ENCODE peak calls at places on chromosomes 3 and 15, in six cellular contexts. W is psoas muscle, B is breast epithelium, P is keratinocyte, O is ovary, Q is K562. F is an unnamed sample.
A peak's percentile ranks its signal among the peaks of the same experiment; 100 is the strongest.

GRCh38 chr3:11434017-11434526 is 161.9 kb downstream of the ATG7 start:
- DNase-seq in O (peak; percentile 79), W (peak; percentile 51), P (no peak), Q (no peak), B (no peak), F (no peak)

GRCh38 chr15:62277816-62278394 is 112.8 kb upstream of the C2CD4B start:
- DNase-seq in O (no peak), B (no peak), W (no peak), Q (no peak), P (no peak), F (no peak)

GRCh38 chr15:91984006-91984405 is 130.5 kb downstream of the SLCO3A1 start:
- DNase-seq in O (no peak), W (no peak), P (no peak), B (no peak), Q (no peak), F (no peak)

GRCh38 chr3:9730747-9731205 is 759 bp upstream of the BRPF1 start:
- DNase-seq in Q (no peak), O (no peak), P (no peak), B (no peak), W (no peak), F (no peak)

GRCh38 chr3:98454929-98455328 is 8.1 kb upstream of the OR5K1 start:
- DNase-seq in B (no peak), P (no peak), O (no peak), Q (no peak), W (no peak), F (no peak)

GRCh38 chr3:116067275-116067674 is 378.0 kb downstream of the LSAMP start:
- DNase-seq in O (no peak), P (no peak), B (no peak), Q (no peak), W (no peak), F (no peak)

GRCh38 chr3:23161308-23161707 is 41.8 kb upstream of the UBE2E2 start:
- DNase-seq in O (no peak), W (no peak), Q (no peak), B (no peak), P (no peak), F (no peak)

GRCh38 chr3:61940241-61940640 is 378.9 kb downstream of the PTPRG start:
- DNase-seq in O (no peak), Q (no peak), B (no peak), W (no peak), P (no peak), F (no peak)

GRCh38 chr3:147680820-147681488 is 271.8 kb downstream of the ZIC1 start:
- DNase-seq in O (no peak), W (peak; percentile 27), B (no peak), Q (no peak), P (no peak), F (no peak)

GRCh38 chr3:151213881-151214280 is 10.9 kb upstream of the GPR171 start:
- DNase-seq in Q (no peak), O (no peak), P (no peak), B (no peak), W (no peak), F (no peak)

GRCh38 chr3:189845069-189845468 is 213.9 kb downstream of the TP63 start:
- DNase-seq in W (no peak), O (no peak), B (no peak), Q (no peak), P (no peak), F (no peak)
- H3K27ac ChIP-seq in W (no peak overlapping the region), O (no peak overlapping the region), B (no peak overlapping the region), Q (no peak overlapping the region), P (no peak overlapping the region), F (no peak overlapping the region)

GRCh38 chr3:70840106-70840870 is 527.9 kb upstream of the MDFIC2 start:
- DNase-seq in Q (no peak), W (no peak), O (no peak), P (no peak), B (no peak), F (no peak)
- H3K4me1 ChIP-seq in Q (no peaks in the 10 kb centered on the region), W (no peaks in the 10 kb centered on the region), O (no peaks in the 10 kb centered on the region), P (peaks cover 7% of the 10 kb centered on the region), B (no peaks in the 10 kb centered on the region), F (no peaks in the 10 kb centered on the region)

GRCh38 chr3:132231633-132232032 is 85.6 kb upstream of the ACP3 start:
- DNase-seq in B (no peak), P (no peak), O (no peak), Q (no peak), W (no peak), F (no peak)

GRCh38 chr3:132228923-132229322 is 88.3 kb upstream of the ACP3 start:
- DNase-seq in Q (no peak), P (no peak), B (no peak), O (no peak), W (no peak), F (no peak)

GRCh38 chr3:132229641-132230040 is 87.6 kb upstream of the ACP3 start:
- DNase-seq in W (no peak), Q (no peak), B (no peak), O (no peak), P (no peak), F (no peak)

GRCh38 chr3:132230156-132231000 is 86.8 kb upstream of the ACP3 start:
- DNase-seq in Q (no peak), P (no peak), B (no peak), O (no peak), W (no peak), F (no peak)

GRCh38 chr3:132232231-132232792 is 84.9 kb upstream of the ACP3 start:
- DNase-seq in P (no peak), Q (no peak), W (no peak), B (no peak), O (no peak), F (no peak)
- H3K4me3 ChIP-seq in P (no peak overlapping the region), Q (no peak overlapping the region), W (no peak overlapping the region), B (no peak overlapping the region), O (no peak overlapping the region), F (no peak overlapping the region)

DNA sequence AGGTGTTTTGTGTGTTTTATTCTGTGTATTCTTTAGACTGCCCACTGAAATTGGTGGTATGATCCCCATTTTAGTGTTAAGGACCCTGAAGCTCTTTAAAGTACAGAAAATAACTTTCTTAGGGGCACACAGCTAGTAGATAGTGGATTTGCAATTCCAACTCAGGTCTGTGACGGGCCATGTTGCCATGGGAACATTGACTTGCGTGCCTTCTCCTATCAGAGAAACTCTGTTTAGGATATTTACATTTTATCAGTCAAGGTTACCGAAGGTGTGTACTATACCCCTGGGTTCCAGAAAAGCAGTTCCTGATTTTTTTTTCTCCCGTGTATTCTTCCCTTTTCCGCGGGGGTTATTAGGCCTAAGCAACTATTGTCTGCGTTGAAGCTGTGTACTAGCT is 19.4 kb downstream of the MYZAP start:
- DNase-seq in B (no peak), P (no peak), Q (no peak), W (no peak), O (no peak), F (no peak)
- H3K27ac ChIP-seq in B (peak overlapping the region; percentile 75), P (peak overlapping the region; percentile 36), Q (no peak overlapping the region), W (no peak overlapping the region), O (no peak overlapping the region), F (no peak overlapping the region)

GRCh38 chr3:72997421-72997961 is 880 bp downstream of the PPP4R2 start:
- DNase-seq in O (peak; percentile 46), W (no peak), Q (peak; percentile 15), B (no peak), P (no peak), F (peak; percentile 69)
- H3K4me1 ChIP-seq in O (peaks cover 7% of the 10 kb centered on the region), W (peaks cover 33% of the 10 kb centered on the region), Q (peaks cover 16% of the 10 kb centered on the region), B (no peaks in the 10 kb centered on the region), P (peaks cover 11% of the 10 kb centered on the region), F (peaks cover 52% of the 10 kb centered on the region)

F was measured in CD4-positive, CD25-positive, alpha-beta regulatory T cell.